ENCODE peak calls at places on chromosomes 4 and X, in ten cellular contexts. One of them, this sample, is unnamed.

GRCh38 chrX:1528884-1529203 is 8.1 kb downstream of the P2RY8 start:
- DNase-seq in astrocyte of the cerebellum: no peak
- DNase-seq in astrocyte of the spinal cord: no peak
- DNase-seq in choroid plexus epithelial cell: no peak
- DNase-seq in A549: no peak
- DNase-seq in mucosa of descending colon: no peak
- DNase-seq in AG09309: no peak
- DNase-seq in left ventricle myocardium inferior: no peak
- DNase-seq in PC-3: no peak
- DNase-seq in esophagus squamous epithelium: no peak
- DNase-seq in this sample: no peak

GRCh38 chr4:38774181-38774580 is 8.6 kb downstream of the TLR10 start:
- DNase-seq in astrocyte of the cerebellum: no peak
- DNase-seq in astrocyte of the spinal cord: no peak
- DNase-seq in choroid plexus epithelial cell: peak
- DNase-seq in A549: no peak
- DNase-seq in mucosa of descending colon: no peak
- DNase-seq in AG09309: no peak
- DNase-seq in left ventricle myocardium inferior: no peak
- DNase-seq in PC-3: peak
- DNase-seq in esophagus squamous epithelium: no peak
- DNase-seq in this sample: no peak

GRCh38 chr4:173675446-173675845 is 145.4 kb upstream of the HAND2 start:
- DNase-seq in astrocyte of the cerebellum: no peak
- DNase-seq in astrocyte of the spinal cord: no peak
- DNase-seq in choroid plexus epithelial cell: no peak
- DNase-seq in A549: no peak
- DNase-seq in mucosa of descending colon: no peak
- DNase-seq in AG09309: no peak
- DNase-seq in left ventricle myocardium inferior: no peak
- DNase-seq in PC-3: no peak
- DNase-seq in esophagus squamous epithelium: no peak
- DNase-seq in this sample: no peak

GRCh38 chr4:17567267-17567666 is 9.7 kb upstream of the LAP3 start:
- DNase-seq in astrocyte of the cerebellum: no peak
- DNase-seq in astrocyte of the spinal cord: no peak
- DNase-seq in choroid plexus epithelial cell: no peak
- DNase-seq in A549: no peak
- DNase-seq in mucosa of descending colon: no peak
- DNase-seq in AG09309: no peak
- DNase-seq in left ventricle myocardium inferior: no peak
- DNase-seq in PC-3: no peak
- DNase-seq in esophagus squamous epithelium: no peak
- DNase-seq in this sample: no peak

GRCh38 chr4:13546855-13547562 is 2.7 kb upstream of the NKX3-2 start:
- DNase-seq in astrocyte of the cerebellum: no peak
- DNase-seq in astrocyte of the spinal cord: no peak
- DNase-seq in choroid plexus epithelial cell: no peak
- DNase-seq in A549: no peak
- DNase-seq in mucosa of descending colon: peak
- DNase-seq in AG09309: no peak
- DNase-seq in left ventricle myocardium inferior: no peak
- DNase-seq in PC-3: no peak
- DNase-seq in esophagus squamous epithelium: no peak
- DNase-seq in this sample: no peak

GRCh38 chr4:6322067-6322760 is 52.6 kb downstream of the WFS1 start:
- DNase-seq in astrocyte of the cerebellum: no peak
- DNase-seq in astrocyte of the spinal cord: no peak
- DNase-seq in choroid plexus epithelial cell: no peak
- DNase-seq in A549: no peak
- DNase-seq in mucosa of descending colon: no peak
- DNase-seq in AG09309: no peak
- DNase-seq in left ventricle myocardium inferior: no peak
- DNase-seq in PC-3: no peak
- DNase-seq in esophagus squamous epithelium: no peak
- DNase-seq in this sample: no peak

GRCh38 chr4:67713531-67714247 is 12.7 kb upstream of the UBA6 start:
- DNase-seq in astrocyte of the cerebellum: no peak
- DNase-seq in astrocyte of the spinal cord: peak
- DNase-seq in choroid plexus epithelial cell: peak
- DNase-seq in A549: peak
- DNase-seq in mucosa of descending colon: no peak
- DNase-seq in AG09309: no peak
- DNase-seq in left ventricle myocardium inferior: no peak
- DNase-seq in PC-3: peak
- DNase-seq in esophagus squamous epithelium: no peak
- DNase-seq in this sample: peak

GRCh38 chr4:3776166-3777032 is 10.2 kb downstream of the ADRA2C start:
- DNase-seq in astrocyte of the cerebellum: no peak
- DNase-seq in astrocyte of the spinal cord: no peak
- DNase-seq in choroid plexus epithelial cell: no peak
- DNase-seq in A549: no peak
- DNase-seq in mucosa of descending colon: no peak
- DNase-seq in AG09309: no peak
- DNase-seq in left ventricle myocardium inferior: no peak
- DNase-seq in PC-3: no peak
- DNase-seq in esophagus squamous epithelium: no peak
- DNase-seq in this sample: no peak

GRCh38 chr4:38671594-38671943 is 7.6 kb downstream of the KLF3 start:
- DNase-seq in astrocyte of the cerebellum: no peak
- DNase-seq in astrocyte of the spinal cord: no peak
- DNase-seq in choroid plexus epithelial cell: no peak
- DNase-seq in A549: no peak
- DNase-seq in mucosa of descending colon: no peak
- DNase-seq in AG09309: no peak
- DNase-seq in left ventricle myocardium inferior: no peak
- DNase-seq in PC-3: no peak
- DNase-seq in esophagus squamous epithelium: no peak
- DNase-seq in this sample: no peak

GRCh38 chrX:42219231-42219630 is 295.9 kb upstream of the CASK start:
- DNase-seq in astrocyte of the cerebellum: no peak
- DNase-seq in astrocyte of the spinal cord: no peak
- DNase-seq in choroid plexus epithelial cell: no peak
- DNase-seq in A549: no peak
- DNase-seq in mucosa of descending colon: no peak
- DNase-seq in AG09309: no peak
- DNase-seq in left ventricle myocardium inferior: no peak
- DNase-seq in PC-3: no peak
- DNase-seq in esophagus squamous epithelium: no peak
- DNase-seq in this sample: no peak

GRCh38 chrX:110402091-110402854 is 43.6 kb downstream of the RTL9 start:
- DNase-seq in astrocyte of the cerebellum: no peak
- DNase-seq in astrocyte of the spinal cord: peak
- DNase-seq in choroid plexus epithelial cell: peak
- DNase-seq in A549: peak
- DNase-seq in mucosa of descending colon: no peak
- DNase-seq in AG09309: no peak
- DNase-seq in left ventricle myocardium inferior: peak
- DNase-seq in PC-3: peak
- DNase-seq in esophagus squamous epithelium: no peak
- DNase-seq in this sample: peak

GRCh38 chrX:140765043-140765784 is 55.7 kb downstream of the LINC00632 start:
- DNase-seq in astrocyte of the cerebellum: peak
- DNase-seq in astrocyte of the spinal cord: peak
- DNase-seq in choroid plexus epithelial cell: peak
- DNase-seq in A549: no peak
- DNase-seq in mucosa of descending colon: no peak
- DNase-seq in AG09309: no peak
- DNase-seq in left ventricle myocardium inferior: no peak
- DNase-seq in PC-3: peak
- DNase-seq in esophagus squamous epithelium: no peak
- DNase-seq in this sample: no peak

GRCh38 chr4:185343726-185344581 is 51.8 kb downstream of the LRP2BP start:
- DNase-seq in astrocyte of the cerebellum: no peak
- DNase-seq in astrocyte of the spinal cord: no peak
- DNase-seq in choroid plexus epithelial cell: peak
- DNase-seq in A549: no peak
- DNase-seq in mucosa of descending colon: no peak
- DNase-seq in AG09309: peak
- DNase-seq in left ventricle myocardium inferior: no peak
- DNase-seq in PC-3: no peak
- DNase-seq in esophagus squamous epithelium: no peak
- DNase-seq in this sample: no peak

GRCh38 chrX:22095306-22095705 is 63.2 kb downstream of the PHEX start:
- DNase-seq in astrocyte of the cerebellum: no peak
- DNase-seq in astrocyte of the spinal cord: peak
- DNase-seq in choroid plexus epithelial cell: peak
- DNase-seq in A549: no peak
- DNase-seq in mucosa of descending colon: no peak
- DNase-seq in AG09309: no peak
- DNase-seq in left ventricle myocardium inferior: peak
- DNase-seq in PC-3: no peak
- DNase-seq in esophagus squamous epithelium: no peak
- DNase-seq in this sample: peak

GRCh38 chr4:37988670-37989069 is 28.5 kb downstream of the PTTG2 start:
- DNase-seq in astrocyte of the cerebellum: no peak
- DNase-seq in astrocyte of the spinal cord: no peak
- DNase-seq in choroid plexus epithelial cell: no peak
- DNase-seq in A549: no peak
- DNase-seq in mucosa of descending colon: no peak
- DNase-seq in AG09309: no peak
- DNase-seq in left ventricle myocardium inferior: no peak
- DNase-seq in PC-3: peak
- DNase-seq in esophagus squamous epithelium: no peak
- DNase-seq in this sample: no peak

GRCh38 chr4:72567821-72568620 is 1.0 kb downstream of the ADAMTS3 start:
- DNase-seq in astrocyte of the cerebellum: peak
- DNase-seq in astrocyte of the spinal cord: peak
- DNase-seq in choroid plexus epithelial cell: peak
- DNase-seq in A549: peak
- DNase-seq in mucosa of descending colon: peak
- DNase-seq in AG09309: peak
- DNase-seq in left ventricle myocardium inferior: peak
- DNase-seq in PC-3: peak
- DNase-seq in esophagus squamous epithelium: no peak
- DNase-seq in this sample: peak

GRCh38 chr4:830776-831482 is 5.0 kb upstream of the CPLX1 start:
- DNase-seq in astrocyte of the cerebellum: no peak
- DNase-seq in astrocyte of the spinal cord: no peak
- DNase-seq in choroid plexus epithelial cell: no peak
- DNase-seq in A549: no peak
- DNase-seq in mucosa of descending colon: no peak
- DNase-seq in AG09309: no peak
- DNase-seq in left ventricle myocardium inferior: no peak
- DNase-seq in PC-3: no peak
- DNase-seq in esophagus squamous epithelium: no peak
- DNase-seq in this sample: no peak

DNA sequence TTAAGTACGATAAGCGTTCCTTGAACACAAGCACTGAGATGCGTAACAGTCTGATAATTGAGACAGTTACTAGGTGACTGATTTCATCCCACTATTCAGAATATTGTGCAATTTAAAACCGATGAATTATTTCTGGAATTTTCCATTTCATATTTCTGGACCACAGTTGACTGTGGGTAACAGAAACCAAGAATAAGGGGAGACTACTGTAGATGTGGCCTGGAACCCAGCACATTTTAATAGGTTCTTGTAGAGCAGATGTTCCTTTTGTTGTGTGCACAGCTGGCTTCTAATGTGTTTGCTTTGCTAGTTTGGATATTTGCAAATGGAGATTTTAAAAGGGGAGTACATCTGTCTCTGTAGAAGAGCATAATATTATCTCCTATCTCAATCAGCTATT is 16.5 kb downstream of the NAAA start:
- DNase-seq in astrocyte of the cerebellum: no peak
- DNase-seq in astrocyte of the spinal cord: no peak
- DNase-seq in choroid plexus epithelial cell: no peak
- DNase-seq in A549: no peak
- DNase-seq in mucosa of descending colon: no peak
- DNase-seq in AG09309: no peak
- DNase-seq in left ventricle myocardium inferior: no peak
- DNase-seq in PC-3: no peak
- DNase-seq in esophagus squamous epithelium: no peak
- DNase-seq in this sample: no peak
- H3K4me3 ChIP-seq in astrocyte of the cerebellum: no peak
- H3K4me3 ChIP-seq in astrocyte of the spinal cord: no peak
- H3K4me3 ChIP-seq in choroid plexus epithelial cell: no peak
- H3K4me3 ChIP-seq in A549: no peak
- H3K4me3 ChIP-seq in mucosa of descending colon: no peak
- H3K4me3 ChIP-seq in AG09309: no peak
- H3K4me3 ChIP-seq in left ventricle myocardium inferior: no peak
- H3K4me3 ChIP-seq in PC-3: no peak
- H3K4me3 ChIP-seq in esophagus squamous epithelium: no peak
- H3K4me3 ChIP-seq in this sample: no peak

GRCh38 chr4:127498366-127498765 is 134.4 kb upstream of the INTU start:
- DNase-seq in astrocyte of the cerebellum: no peak
- DNase-seq in astrocyte of the spinal cord: no peak
- DNase-seq in choroid plexus epithelial cell: no peak
- DNase-seq in A549: no peak
- DNase-seq in mucosa of descending colon: no peak
- DNase-seq in AG09309: no peak
- DNase-seq in left ventricle myocardium inferior: no peak
- DNase-seq in PC-3: no peak
- DNase-seq in esophagus squamous epithelium: no peak
- DNase-seq in this sample: no peak
- H3K4me3 ChIP-seq in astrocyte of the cerebellum: no peak
- H3K4me3 ChIP-seq in astrocyte of the spinal cord: no peak
- H3K4me3 ChIP-seq in choroid plexus epithelial cell: no peak
- H3K4me3 ChIP-seq in A549: no peak
- H3K4me3 ChIP-seq in mucosa of descending colon: no peak
- H3K4me3 ChIP-seq in AG09309: no peak
- H3K4me3 ChIP-seq in left ventricle myocardium inferior: no peak
- H3K4me3 ChIP-seq in PC-3: no peak
- H3K4me3 ChIP-seq in esophagus squamous epithelium: no peak
- H3K4me3 ChIP-seq in this sample: no peak

DNA sequence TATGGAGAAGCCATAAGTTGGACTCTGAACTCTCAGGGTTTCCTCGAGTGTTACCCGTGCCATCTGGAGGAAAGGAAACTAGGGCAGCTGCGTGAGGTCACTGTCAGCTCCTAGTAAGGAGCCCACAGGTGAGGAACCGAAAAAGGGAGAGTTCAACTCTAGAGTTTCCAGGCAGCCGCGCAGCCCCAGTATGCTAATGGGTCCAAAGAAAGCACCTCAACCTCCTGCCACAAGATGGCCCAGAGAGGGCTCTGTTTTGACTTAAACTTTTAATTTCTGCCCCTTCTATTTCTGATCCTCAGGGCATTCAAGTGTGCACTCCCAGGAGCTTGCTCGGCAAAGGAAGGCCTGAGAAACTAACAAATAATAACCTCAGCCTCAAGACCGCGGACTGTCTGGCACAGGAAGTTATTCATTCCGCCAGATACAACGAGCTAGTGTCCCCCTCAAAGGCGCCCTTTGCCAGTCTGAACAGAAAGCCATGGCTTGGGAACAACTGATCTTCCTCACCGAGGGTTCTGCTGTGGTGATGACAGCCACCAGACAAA is 13.9 kb downstream of the SCARB2 start:
- DNase-seq in astrocyte of the cerebellum: no peak
- DNase-seq in astrocyte of the spinal cord: peak
- DNase-seq in choroid plexus epithelial cell: no peak
- DNase-seq in A549: no peak
- DNase-seq in mucosa of descending colon: peak
- DNase-seq in AG09309: no peak
- DNase-seq in left ventricle myocardium inferior: peak
- DNase-seq in PC-3: no peak
- DNase-seq in esophagus squamous epithelium: no peak
- DNase-seq in this sample: no peak
- H3K4me3 ChIP-seq in astrocyte of the cerebellum: no peak
- H3K4me3 ChIP-seq in astrocyte of the spinal cord: no peak
- H3K4me3 ChIP-seq in choroid plexus epithelial cell: no peak
- H3K4me3 ChIP-seq in A549: no peak
- H3K4me3 ChIP-seq in mucosa of descending colon: no peak
- H3K4me3 ChIP-seq in AG09309: no peak
- H3K4me3 ChIP-seq in left ventricle myocardium inferior: peak
- H3K4me3 ChIP-seq in PC-3: no peak
- H3K4me3 ChIP-seq in esophagus squamous epithelium: no peak
- H3K4me3 ChIP-seq in this sample: no peak

GRCh38 chr4:94536049-94536448 is 84.3 kb downstream of the PDLIM5 start:
- DNase-seq in astrocyte of the cerebellum: no peak
- DNase-seq in astrocyte of the spinal cord: no peak
- DNase-seq in choroid plexus epithelial cell: no peak
- DNase-seq in A549: no peak
- DNase-seq in mucosa of descending colon: no peak
- DNase-seq in AG09309: no peak
- DNase-seq in left ventricle myocardium inferior: no peak
- DNase-seq in PC-3: no peak
- DNase-seq in esophagus squamous epithelium: no peak
- DNase-seq in this sample: no peak
- H3K4me3 ChIP-seq in astrocyte of the cerebellum: no peak
- H3K4me3 ChIP-seq in astrocyte of the spinal cord: no peak
- H3K4me3 ChIP-seq in choroid plexus epithelial cell: no peak
- H3K4me3 ChIP-seq in A549: no peak
- H3K4me3 ChIP-seq in mucosa of descending colon: no peak
- H3K4me3 ChIP-seq in AG09309: no peak
- H3K4me3 ChIP-seq in left ventricle myocardium inferior: peak
- H3K4me3 ChIP-seq in PC-3: no peak
- H3K4me3 ChIP-seq in esophagus squamous epithelium: no peak
- H3K4me3 ChIP-seq in this sample: no peak

This sample was measured in skeletal muscle cell.